ENCODE peak calls at places on chromosomes 12 and 14, in seven cellular contexts. V is transverse colon, K is HL-60, Y is pancreas, Q is H9, O is A549, E is esophagus squamous epithelium. R is an unnamed sample.
A peak's percentile ranks its signal among the peaks of the same experiment; 100 is the strongest.

GRCh38 chr12:113887906-113888305 is 78.2 kb downstream of the RBM19 start:
- DNase-seq in Q (no peak), Y (no peak), O (no peak), V (no peak), K (no peak), E (no peak), R (no peak)

GRCh38 chr12:12628013-12628412 is 16.3 kb downstream of the CREBL2 start:
- DNase-seq in Q (no peak), Y (no peak), O (no peak), K (no peak), V (no peak), E (no peak), R (no peak)

GRCh38 chr12:106585237-106585834 is 2.5 kb downstream of the RFX4 start:
- DNase-seq in E (no peak), Y (no peak), O (no peak), Q (peak; percentile 56), K (no peak), V (no peak), R (no peak)

GRCh38 chr12:115636546-115636945 is 640.9 kb downstream of the MED13L start:
- DNase-seq in Q (no peak), E (no peak), Y (no peak), O (no peak), K (no peak), V (no peak), R (no peak)

GRCh38 chr12:13171921-13172859 is 24.3 kb upstream of the EMP1 start:
- DNase-seq in E (no peak), V (peak; percentile 30), O (peak; percentile 44), Y (peak; percentile 18), Q (peak; percentile 81), K (no peak), R (no peak)

GRCh38 chr14:95477411-95478089 is 38.9 kb downstream of the SYNE3 start:
- DNase-seq in O (no peak), E (no peak), Q (no peak), K (no peak), Y (no peak), V (no peak), R (no peak)

GRCh38 chr14:105330491-105330895 is 15.9 kb downstream of the PACS2 start:
- DNase-seq in V (no peak), E (no peak), O (no peak), Q (no peak), Y (no peak), K (no peak), R (peak; percentile 73)

GRCh38 chr12:124301084-124301654 is 6.3 kb downstream of the RFLNA start:
- DNase-seq in Q (no peak), K (no peak), E (no peak), Y (no peak), V (no peak), O (no peak), R (peak; percentile 69)

GRCh38 chr12:122412851-122413433 is 9.5 kb downstream of the CLIP1 start:
- DNase-seq in V (no peak), K (no peak), Q (no peak), Y (no peak), E (no peak), O (no peak), R (no peak)

GRCh38 chr12:2691340-2692111 is 103.2 kb upstream of the FKBP4 start:
- DNase-seq in K (peak; percentile 37), Q (peak; percentile 73), O (no peak), Y (no peak), E (no peak), V (peak; percentile 45), R (no peak)

GRCh38 chr14:74959596-74960180 is 4.3 kb upstream of the PGF start:
- DNase-seq in Q (no peak), Y (no peak), V (no peak), O (no peak), K (no peak), E (no peak), R (peak; percentile 29)

GRCh38 chr14:69045857-69046351 is 66.8 kb upstream of the ACTN1 start:
- DNase-seq in O (no peak), E (no peak), Y (no peak), K (peak; percentile 63), V (no peak), Q (no peak), R (no peak)

GRCh38 chr14:35046048-35046750 is at the start of gene FAM177A1:
- DNase-seq in Q (peak; percentile 99), V (peak; percentile 100), K (peak; percentile 98), O (peak; percentile 96), Y (peak; percentile 99), E (peak; percentile 85), R (peak; percentile 100)

GRCh38 chr12:75505706-75506312 is 5.6 kb downstream of the KRR1 start:
- DNase-seq in Y (no peak), V (no peak), E (no peak), O (no peak), Q (no peak), K (no peak), R (no peak)

GRCh38 chr12:14554281-14555008 is 13.2 kb downstream of the PLBD1 start:
- DNase-seq in V (peak; percentile 94), Q (no peak), K (peak; percentile 78), E (no peak), Y (peak; percentile 71), O (no peak), R (peak; percentile 88)

GRCh38 chr12:120316798-120317257 is 10.8 kb downstream of the PLA2G1B start:
- DNase-seq in E (no peak), Q (no peak), V (no peak), K (no peak), O (no peak), Y (peak; percentile 79), R (no peak)

GRCh38 chr14:69924181-69924580 is 45.0 kb downstream of the SMOC1 start:
- DNase-seq in V (no peak), E (no peak), Q (no peak), Y (no peak), O (no peak), K (no peak), R (no peak)

GRCh38 chr12:114483996-114484395 is 78.1 kb upstream of the TBX5 start:
- DNase-seq in K (no peak), O (no peak), E (no peak), Q (no peak), Y (no peak), V (no peak), R (no peak)

GRCh38 chr12:127429556-127429955 is 837.4 kb upstream of the TMEM132C start:
- DNase-seq in V (no peak), O (no peak), K (no peak), Y (no peak), E (no peak), Q (no peak), R (no peak)

GRCh38 chr12:1629338-1630080 is 478 bp downstream of the WNT5B start:
- DNase-seq in Y (no peak), O (no peak), E (no peak), V (peak; percentile 37), Q (peak; percentile 85), K (peak; percentile 42), R (no peak)

GRCh38 chr12:121825041-121825523 is 21.3 kb downstream of the SETD1B start:
- DNase-seq in E (no peak), Y (no peak), O (no peak), V (no peak), K (no peak), Q (peak; percentile 33), R (no peak)

GRCh38 chr12:1474059-1474537 is 120.3 kb downstream of the FBXL14 start:
- DNase-seq in O (peak; percentile 12), V (no peak), E (no peak), K (peak; percentile 15), Y (no peak), Q (no peak), R (no peak)

GRCh38 chr14:101362529-101363260 is 198.6 kb upstream of the DIO3 start:
- DNase-seq in Q (no peak), K (no peak), Y (no peak), V (no peak), O (no peak), E (no peak), R (peak; percentile 67)

GRCh38 chr14:101363261-101363555 is 198.1 kb upstream of the DIO3 start:
- DNase-seq in E (no peak), Y (no peak), K (no peak), V (no peak), O (no peak), Q (no peak), R (no peak)

GRCh38 chr14:101364503-101365328 is 196.6 kb upstream of the DIO3 start:
- DNase-seq in Y (no peak), O (no peak), Q (no peak), E (no peak), V (peak; percentile 57), K (no peak), R (peak; percentile 74)

GRCh38 chr14:101365329-101366158 is 195.8 kb upstream of the DIO3 start:
- DNase-seq in Y (no peak), E (no peak), Q (no peak), V (no peak), K (no peak), O (no peak), R (peak; percentile 67)

DNA sequence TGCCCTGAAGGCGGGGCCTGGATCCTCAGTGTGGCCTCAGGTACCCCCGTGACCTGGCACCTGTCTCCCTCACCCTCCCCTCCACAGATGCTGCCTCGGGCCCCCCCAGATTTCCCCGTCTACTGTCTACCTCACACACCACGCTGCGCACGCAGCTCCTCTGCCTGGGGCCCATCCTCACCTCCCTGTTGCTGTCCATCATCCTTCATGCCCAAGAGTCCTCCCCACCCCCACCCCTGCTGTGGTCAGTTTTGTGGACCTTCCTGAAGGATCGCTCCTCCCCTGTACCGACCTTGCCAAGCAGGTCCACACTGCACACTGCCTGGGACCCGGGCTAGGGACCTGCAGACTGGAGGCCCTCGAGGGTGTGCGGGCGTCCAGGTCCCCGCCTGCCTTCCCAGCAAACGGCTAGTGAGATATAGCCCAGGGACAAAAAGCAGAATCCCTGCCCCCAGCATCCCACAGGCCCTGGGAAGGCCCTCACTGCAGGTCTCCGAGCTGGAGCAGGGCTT is 197.4 kb upstream of the DIO3 start:
- DNase-seq in O (no peak), V (no peak), Q (no peak), Y (no peak), E (no peak), K (no peak), R (peak; percentile 69)
- H3K27ac ChIP-seq in O (no peak overlapping the region), V (peak overlapping the region; percentile 94), Q (no peak overlapping the region), Y (no peak overlapping the region), E (peak overlapping the region; percentile 88), K (no peak overlapping the region), R (no peak overlapping the region)

DNA sequence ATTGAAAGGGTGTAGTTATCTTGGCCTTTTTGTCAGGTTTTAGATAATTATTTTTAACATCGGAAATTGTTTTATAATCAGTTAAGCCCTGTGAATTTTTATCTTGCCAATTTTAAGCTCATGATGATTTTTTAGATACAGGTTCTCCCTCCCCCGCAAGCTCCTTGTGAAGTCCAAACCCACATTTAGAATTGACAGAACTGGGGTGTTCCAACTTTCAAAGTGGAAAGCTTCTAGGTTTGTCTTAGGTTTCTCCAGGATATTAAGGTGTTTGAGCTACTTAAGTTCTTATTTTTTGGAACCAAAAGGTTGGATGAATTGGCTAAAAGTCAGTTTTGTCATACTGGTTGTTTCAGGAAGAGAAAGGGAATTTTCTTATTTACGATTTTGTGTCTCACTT is 49.1 kb downstream of the ATP2A2 start:
- DNase-seq in Q (no peak), V (no peak), E (no peak), O (no peak), Y (no peak), K (no peak), R (no peak)
- H3K27ac ChIP-seq in Q (no peak overlapping the region), V (no peak overlapping the region), E (peak overlapping the region; percentile 68), O (no peak overlapping the region), Y (no peak overlapping the region), K (peak overlapping the region; percentile 44), R (no peak overlapping the region)

GRCh38 chr12:98085360-98085759 is 430.0 kb upstream of the TMPO start:
- DNase-seq in K (no peak), Y (no peak), V (no peak), Q (no peak), O (no peak), E (no peak), R (no peak)
- H3K27ac ChIP-seq in K (no peak overlapping the region), Y (no peak overlapping the region), V (no peak overlapping the region), Q (no peak overlapping the region), O (no peak overlapping the region), E (no peak overlapping the region), R (no peak overlapping the region)

GRCh38 chr12:6626654-6627283 is 9.0 kb downstream of the LPAR5 start:
- DNase-seq in K (no peak), Y (no peak), E (no peak), Q (no peak), V (no peak), O (no peak), R (no peak)
- H3K27ac ChIP-seq in K (no peak overlapping the region), Y (no peak overlapping the region), E (no peak overlapping the region), Q (no peak overlapping the region), V (no peak overlapping the region), O (no peak overlapping the region), R (no peak overlapping the region)